ENCODE peak calls at places on chromosomes 13 and 19, in six cellular contexts. V is non-pigmented ciliary epithelial cell, G is neuronal stem cell, N is mucosa of descending colon, M is glutamatergic neuron, D is stromal cell of bone marrow. U is an unnamed sample.

GRCh38 chr13:83295684-83296083 is 586.6 kb downstream of the SLITRK1 start:
- DNase-seq in N (no peak), D (no peak), M (no peak), G (no peak), V (no peak), U (no peak)

GRCh38 chr19:12789098-12789903 is 2.0 kb upstream of the JUNB start:
- DNase-seq in G (no peak), D (no peak), N (no peak), M (peak; percentile 18), V (no peak), U (no peak)

GRCh38 chr19:47296036-47296435 is 13.6 kb upstream of the C5AR1 start:
- DNase-seq in N (no peak), G (peak; percentile 85), D (peak; percentile 55), V (no peak), M (peak; percentile 80), U (peak; percentile 79)

GRCh38 chr13:101417043-101417406 is 717 bp upstream of the NALCN start:
- DNase-seq in M (no peak), D (no peak), G (no peak), V (no peak), N (no peak), U (no peak)

GRCh38 chr13:52848455-52849190 is at the start of gene PCDH8:
- DNase-seq in G (peak; percentile 79), D (no peak), V (no peak), M (peak; percentile 97), N (peak; percentile 50), U (no peak)

GRCh38 chr19:49999371-50000010 is 25.7 kb downstream of the VRK3 start:
- DNase-seq in V (no peak), N (no peak), G (no peak), D (no peak), M (no peak), U (no peak)

GRCh38 chr19:28472843-28473242 is 740.1 kb downstream of the UQCRFS1 start:
- DNase-seq in M (no peak), V (no peak), G (no peak), D (no peak), N (no peak), U (peak; percentile 62)

GRCh38 chr19:38224014-38224862 is at the start of gene DPF1:
- DNase-seq in G (peak; percentile 77), N (no peak), M (peak; percentile 93), V (no peak), D (no peak), U (no peak)

GRCh38 chr13:93039131-93039530 is 187.5 kb upstream of the GPC6 start:
- DNase-seq in V (no peak), G (no peak), D (peak; percentile 90), M (no peak), N (no peak), U (no peak)

GRCh38 chr19:49335071-49335783 is at the start of gene CD37:
- DNase-seq in G (no peak), V (no peak), M (no peak), N (no peak), D (no peak), U (no peak)

U was measured in sigmoid colon.